ENCODE peak calls at places on chromosomes 16 and 17, in eight cellular contexts. M is Calu3, Y is AG09319, B is tibial artery, A is A549, T is endodermal cell, Q is HFF-Myc, N is Caco-2. R is an unnamed sample.

GRCh38 chr16:79587897-79588296 is 12.6 kb downstream of the MAF start:
- DNase-seq in M (no peak), Y (no peak), B (no peak), A (no peak), T (no peak), Q (no peak), N (no peak), R (no peak)

GRCh38 chr16:30369938-30370443 is 303 bp downstream of the TBC1D10B start:
- DNase-seq in M (no peak), Y (no peak), B (no peak), A (no peak), T (no peak), Q (no peak), N (peak; percentile 37), R (no peak)

GRCh38 chr17:19389386-19389785 is 2.4 kb upstream of the MFAP4 start:
- DNase-seq in M (no peak), Y (no peak), B (peak; percentile 66), A (no peak), T (no peak), Q (no peak), N (no peak), R (no peak)

GRCh38 chr16:15924996-15925395 is 24.4 kb upstream of the ABCC1 start:
- DNase-seq in M (no peak), Y (no peak), B (no peak), A (no peak), T (no peak), Q (no peak), N (no peak), R (no peak)

GRCh38 chr16:71929048-71929447 is 33.7 kb downstream of the IST1 start:
- DNase-seq in M (no peak), Y (peak; percentile 28), B (no peak), A (no peak), T (no peak), Q (peak; percentile 21), N (no peak), R (no peak)

GRCh38 chr16:89052824-89053724 is 40.6 kb upstream of the ACSF3 start:
- DNase-seq in M (peak; percentile 95), Y (no peak), B (no peak), A (peak; percentile 83), T (no peak), Q (no peak), N (peak; percentile 81), R (no peak)

GRCh38 chr17:40953876-40954275 is 12.9 kb downstream of the KRT39 start:
- DNase-seq in M (peak; percentile 90), Y (peak; percentile 79), B (no peak), A (no peak), T (no peak), Q (no peak), N (no peak), R (no peak)

GRCh38 chr17:83119987-83120864 is 40.8 kb downstream of the METRNL start:
- DNase-seq in M (no peak), Y (no peak), B (peak; percentile 54), A (no peak), T (peak; percentile 64), Q (no peak), N (no peak), R (no peak)

GRCh38 chr17:4810696-4811289 is 3.8 kb downstream of the PLD2 start:
- DNase-seq in M (no peak), Y (no peak), B (no peak), A (no peak), T (no peak), Q (no peak), N (no peak), R (no peak)

GRCh38 chr17:13114601-13115024 is 96.8 kb upstream of the ELAC2 start:
- DNase-seq in M (no peak), Y (peak; percentile 36), B (no peak), A (peak; percentile 63), T (peak; percentile 89), Q (peak; percentile 24), N (peak; percentile 2), R (peak; percentile 57)

GRCh38 chr16:89749637-89750036 is 28.3 kb downstream of the ZNF276 start:
- DNase-seq in M (no peak), Y (no peak), B (no peak), A (no peak), T (no peak), Q (no peak), N (no peak), R (no peak)

GRCh38 chr17:65455972-65456343 is 105.5 kb downstream of the AXIN2 start:
- DNase-seq in M (no peak), Y (no peak), B (no peak), A (no peak), T (peak; percentile 83), Q (no peak), N (peak; percentile 61), R (peak; percentile 14)

GRCh38 chr16:56789360-56789759 is 59.4 kb downstream of the NUP93 start:
- DNase-seq in M (peak; percentile 59), Y (no peak), B (no peak), A (peak; percentile 41), T (no peak), Q (no peak), N (peak; percentile 52), R (no peak)

GRCh38 chr17:77783991-77784820 is 174.3 kb upstream of the TNRC6C start:
- DNase-seq in M (no peak), Y (no peak), B (no peak), A (no peak), T (no peak), Q (no peak), N (no peak), R (no peak)

GRCh38 chr16:47377156-47377555 is 83.7 kb downstream of the ITFG1 start:
- DNase-seq in M (no peak), Y (no peak), B (no peak), A (no peak), T (no peak), Q (no peak), N (no peak), R (no peak)

GRCh38 chr17:691423-691822 is 23.2 kb downstream of the VPS53 start:
- DNase-seq in M (no peak), Y (no peak), B (no peak), A (no peak), T (no peak), Q (no peak), N (no peak), R (no peak)

GRCh38 chr16:695355-696089 is 5.3 kb upstream of the WDR24 start:
- DNase-seq in M (peak; percentile 60), Y (no peak), B (no peak), A (no peak), T (peak; percentile 81), Q (no peak), N (peak; percentile 75), R (no peak)

GRCh38 chr16:20676268-20676828 is 21.1 kb downstream of the ACSM1 start:
- DNase-seq in M (peak; percentile 8), Y (no peak), B (no peak), A (no peak), T (no peak), Q (no peak), N (no peak), R (no peak)

GRCh38 chr16:20673882-20674683 is 23.4 kb downstream of the ACSM1 start:
- DNase-seq in M (peak; percentile 4), Y (no peak), B (no peak), A (no peak), T (no peak), Q (no peak), N (peak; percentile 26), R (no peak)

GRCh38 chr16:20676867-20677266 is 20.6 kb downstream of the ACSM1 start:
- DNase-seq in M (no peak), Y (no peak), B (no peak), A (no peak), T (no peak), Q (no peak), N (no peak), R (no peak)

GRCh38 chr16:20674684-20675487 is 22.6 kb downstream of the ACSM1 start:
- DNase-seq in M (peak; percentile 24), Y (no peak), B (no peak), A (no peak), T (peak; percentile 62), Q (no peak), N (no peak), R (no peak)

GRCh38 chr16:20675488-20676267 is 21.8 kb downstream of the ACSM1 start:
- DNase-seq in M (peak; percentile 68), Y (no peak), B (peak; percentile 68), A (no peak), T (peak; percentile 82), Q (no peak), N (peak; percentile 79), R (no peak)
- TF ChIP-seq CTCF in M (no peak), Y (no peak), B (no peak), A (no peak), T (no peak), Q (no peak), N (no peak), R (no peak)

GRCh38 chr16:85454171-85454883 is 158.8 kb upstream of the GSE1 start:
- DNase-seq in M (no peak), Y (no peak), B (no peak), A (no peak), T (no peak), Q (no peak), N (peak; percentile 47), R (no peak)
- TF ChIP-seq CTCF in M (no peak), Y (no peak), B (no peak), A (no peak), T (peak; percentile 48), Q (no peak), N (peak; percentile 47), R (no peak)

DNA sequence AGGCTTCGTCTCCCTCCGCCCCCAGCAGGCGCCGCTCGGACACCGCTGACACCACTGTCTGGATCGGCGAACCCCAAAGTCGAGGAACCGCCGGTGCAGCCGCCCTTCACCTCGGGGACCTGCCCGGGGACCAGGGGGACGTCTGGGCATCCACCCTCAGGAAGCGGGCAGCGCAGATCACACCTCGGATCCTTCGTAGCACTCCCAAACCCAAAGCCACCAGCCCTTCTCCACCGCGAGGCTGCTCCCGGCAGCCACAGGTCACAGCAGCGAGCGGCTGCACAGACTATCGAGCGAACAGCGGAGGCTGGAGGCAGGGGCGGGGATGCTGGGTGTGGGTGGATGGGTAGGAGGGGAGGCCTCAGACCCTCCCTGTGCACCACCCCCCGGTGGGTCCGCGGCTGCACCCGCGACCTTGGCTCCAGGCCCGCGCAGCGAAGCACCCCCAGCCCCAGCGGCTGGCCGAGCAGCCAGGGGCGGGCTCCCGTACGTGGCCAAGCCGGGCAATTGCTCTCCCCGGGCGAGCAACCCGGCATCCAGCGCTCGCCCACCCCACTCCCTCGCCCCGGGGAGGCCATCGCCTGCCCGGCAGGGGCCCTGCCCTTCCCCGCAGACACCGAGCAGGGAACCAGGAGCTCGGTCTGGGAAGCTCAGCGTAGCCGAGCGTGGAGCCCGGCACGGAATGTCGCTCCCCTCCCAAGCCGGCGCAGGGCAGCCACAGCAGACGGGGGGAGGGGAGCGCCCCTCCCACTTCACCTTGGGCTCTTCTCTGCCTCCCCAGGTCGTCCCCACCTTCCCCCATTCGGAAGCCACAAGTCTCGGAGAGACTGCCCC is 1.0 kb downstream of the SDK2 start:
- DNase-seq in M (peak; percentile 43), Y (no peak), B (no peak), A (peak; percentile 90), T (peak; percentile 90), Q (no peak), N (peak; percentile 43), R (peak; percentile 49)
- TF ChIP-seq CTCF in M (no peak), Y (no peak), B (no peak), A (peak; percentile 61), T (peak; percentile 49), Q (no peak), N (peak; percentile 49), R (no peak)

DNA sequence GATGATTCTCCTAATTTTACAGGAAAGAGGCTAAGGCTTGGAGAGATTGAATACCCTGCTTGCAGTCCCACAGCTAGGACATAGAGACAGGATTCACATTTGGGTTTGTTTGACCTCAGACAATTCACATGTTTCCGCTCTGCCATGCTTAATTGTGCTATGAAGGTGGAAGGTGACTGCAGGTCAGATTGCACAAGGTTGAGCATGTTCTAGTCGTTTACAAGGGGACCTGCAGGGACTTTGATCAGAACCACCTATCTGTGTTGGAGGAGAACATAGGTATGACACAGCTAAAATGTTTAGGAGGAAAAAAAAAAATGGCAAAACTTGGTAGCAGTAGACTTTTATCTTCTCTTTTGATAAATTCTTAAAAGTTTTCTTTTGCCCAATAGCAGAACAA is 4.9 kb upstream of the ANKFN1 start:
- DNase-seq in M (no peak), Y (no peak), B (no peak), A (no peak), T (no peak), Q (no peak), N (peak; percentile 38), R (no peak)
- TF ChIP-seq CTCF in M (no peak), Y (no peak), B (no peak), A (no peak), T (no peak), Q (no peak), N (no peak), R (no peak)

R was measured in endothelial cell.